ENCODE peak calls at places on chromosomes 3 and 15, in four cellular contexts. O is GM12891; T is nephron progenitor cell; X is activated naive CD8-positive, alpha-beta T cell treated with anti-CD3 and anti-CD28 coated beads, Interleukin-2, amount 50 U/mL, for 24 hours. G is an unnamed sample.

GRCh38 chr3:121637922-121638321 is 22.8 kb downstream of the HCLS1 start:
- DNase-seq in T (no peak), O (no peak), X (no peak), G (no peak)

GRCh38 chr15:20346082-20346805 is 195.4 kb downstream of the GOLGA6L6 start:
- DNase-seq in O (no peak), X (no peak), T (no peak), G (peak; percentile 14)

GRCh38 chr15:77044228-77045042 is 26.5 kb downstream of the TSPAN3 start:
- DNase-seq in X (no peak), T (no peak), O (no peak), G (no peak)

GRCh38 chr3:72379500-72380187 is 468.6 kb downstream of the SHQ1 start:
- DNase-seq in O (no peak), T (no peak), X (no peak), G (no peak)

GRCh38 chr3:65831733-65832425 is 206.8 kb downstream of the MAGI1 start:
- DNase-seq in O (no peak), T (no peak), X (no peak), G (no peak)

GRCh38 chr3:131328739-131329138 is 52.8 kb upstream of the NUDT16 start:
- DNase-seq in O (no peak), T (no peak), X (no peak), G (no peak)

GRCh38 chr15:79433610-79434009 is 1.5 kb downstream of the MINAR1 start:
- DNase-seq in X (no peak), T (peak; percentile 29), O (no peak), G (no peak)

GRCh38 chr15:96463376-96463775 is 132.9 kb downstream of the NR2F2 start:
- DNase-seq in X (no peak), O (no peak), T (no peak), G (no peak)

GRCh38 chr3:31403197-31403596 is 129.5 kb upstream of the STT3B start:
- DNase-seq in O (no peak), X (no peak), T (no peak), G (no peak)

GRCh38 chr15:27582741-27583400 is 516.2 kb downstream of the OCA2 start:
- DNase-seq in X (no peak), O (no peak), T (no peak), G (no peak)

GRCh38 chr15:101127503-101128076 is 124.3 kb downstream of the CHSY1 start:
- DNase-seq in X (peak; percentile 63), O (no peak), T (no peak), G (peak; percentile 36)

G was measured in activated CD8-positive, alpha-beta memory T cell treated with anti-CD3 and anti-CD28 coated beads, Interleukin-2, amount 50 U/mL, for 4 hours.